ENCODE peak calls at places on chromosome 12, in five cellular contexts. One of them, this sample, is unnamed.

GRCh38 chr12:27627123-27627835 is 69.0 kb upstream of the REP15 start:
- DNase-seq in K562: no peak
- DNase-seq in SK-N-SH: no peak
- DNase-seq in HepG2: no peak
- DNase-seq in GM12878: no peak
- DNase-seq in this sample: peak

GRCh38 chr12:12685305-12685704 is 10.7 kb downstream of the GPR19 start:
- DNase-seq in K562: no peak
- DNase-seq in SK-N-SH: no peak
- DNase-seq in HepG2: no peak
- DNase-seq in GM12878: no peak
- DNase-seq in this sample: no peak

GRCh38 chr12:578743-579449 is 84.3 kb downstream of the NINJ2 start:
- DNase-seq in K562: no peak
- DNase-seq in GM12878: no peak
- DNase-seq in SK-N-SH: no peak
- DNase-seq in HepG2: no peak
- DNase-seq in this sample: no peak

GRCh38 chr12:132327351-132328171 is 1.8 kb downstream of the GALNT9 start:
- DNase-seq in K562: no peak
- DNase-seq in GM12878: no peak
- DNase-seq in HepG2: no peak
- DNase-seq in SK-N-SH: no peak
- DNase-seq in this sample: peak

GRCh38 chr12:6955462-6956331 is 4.5 kb downstream of the PTPN6 start:
- DNase-seq in SK-N-SH: peak
- DNase-seq in K562: no peak
- DNase-seq in HepG2: no peak
- DNase-seq in GM12878: no peak
- DNase-seq in this sample: no peak

GRCh38 chr12:34601689-34602088 is 579.4 kb downstream of the ALG10 start:
- DNase-seq in HepG2: no peak
- DNase-seq in K562: peak
- DNase-seq in SK-N-SH: peak
- DNase-seq in GM12878: no peak
- DNase-seq in this sample: no peak

GRCh38 chr12:62190921-62191746 is 69.1 kb upstream of the USP15 start:
- DNase-seq in HepG2: no peak
- DNase-seq in SK-N-SH: peak
- DNase-seq in GM12878: no peak
- DNase-seq in K562: no peak
- DNase-seq in this sample: peak

GRCh38 chr12:125032466-125033152 is 32.6 kb upstream of the AACS start:
- DNase-seq in K562: no peak
- DNase-seq in HepG2: no peak
- DNase-seq in SK-N-SH: no peak
- DNase-seq in GM12878: no peak
- DNase-seq in this sample: no peak

GRCh38 chr12:123150804-123151678 is at the start of gene PITPNM2:
- DNase-seq in K562: peak
- DNase-seq in HepG2: no peak
- DNase-seq in SK-N-SH: peak
- DNase-seq in GM12878: no peak
- DNase-seq in this sample: peak

GRCh38 chr12:21766403-21766802 is 8.1 kb downstream of the KCNJ8 start:
- DNase-seq in GM12878: no peak
- DNase-seq in SK-N-SH: no peak
- DNase-seq in HepG2: no peak
- DNase-seq in K562: no peak
- DNase-seq in this sample: no peak

GRCh38 chr12:57603758-57604453 is 718 bp upstream of the DTX3 start:
- DNase-seq in SK-N-SH: no peak
- DNase-seq in K562: no peak
- DNase-seq in GM12878: no peak
- DNase-seq in HepG2: no peak
- DNase-seq in this sample: peak

GRCh38 chr12:53958128-53958527 is 3.4 kb downstream of the HOXC12 start:
- DNase-seq in GM12878: no peak
- DNase-seq in SK-N-SH: no peak
- DNase-seq in HepG2: no peak
- DNase-seq in K562: no peak
- DNase-seq in this sample: no peak

GRCh38 chr12:116138781-116139180 is 138.7 kb downstream of the MED13L start:
- DNase-seq in K562: no peak
- DNase-seq in HepG2: no peak
- DNase-seq in SK-N-SH: no peak
- DNase-seq in GM12878: no peak
- DNase-seq in this sample: no peak

GRCh38 chr12:34606749-34607519 is 584.6 kb downstream of the ALG10 start:
- DNase-seq in HepG2: no peak
- DNase-seq in SK-N-SH: peak
- DNase-seq in K562: no peak
- DNase-seq in GM12878: no peak
- DNase-seq in this sample: no peak

GRCh38 chr12:50059440-50060119 is 2.2 kb downstream of the ASIC1 start:
- DNase-seq in SK-N-SH: no peak
- DNase-seq in K562: no peak
- DNase-seq in GM12878: no peak
- DNase-seq in HepG2: no peak
- DNase-seq in this sample: peak

GRCh38 chr12:54166543-54167499 is 22.0 kb downstream of the SMUG1 start:
- DNase-seq in GM12878: no peak
- DNase-seq in HepG2: no peak
- DNase-seq in SK-N-SH: peak
- DNase-seq in K562: no peak
- DNase-seq in this sample: no peak

GRCh38 chr12:76738824-76739579 is 24.9 kb upstream of the ZDHHC17 start:
- DNase-seq in GM12878: no peak
- DNase-seq in K562: no peak
- DNase-seq in HepG2: peak
- DNase-seq in SK-N-SH: no peak
- DNase-seq in this sample: no peak

GRCh38 chr12:47245623-47246022 is 165.9 kb upstream of the AMIGO2 start:
- DNase-seq in GM12878: no peak
- DNase-seq in K562: no peak
- DNase-seq in HepG2: no peak
- DNase-seq in SK-N-SH: no peak
- DNase-seq in this sample: no peak

GRCh38 chr12:66467932-66468331 is 165.6 kb downstream of the HELB start:
- DNase-seq in SK-N-SH: peak
- DNase-seq in K562: peak
- DNase-seq in GM12878: no peak
- DNase-seq in HepG2: no peak
- DNase-seq in this sample: peak

GRCh38 chr12:6375269-6376078 is at the start of gene SCNN1A:
- DNase-seq in GM12878: no peak
- DNase-seq in K562: no peak
- DNase-seq in HepG2: no peak
- DNase-seq in SK-N-SH: no peak
- DNase-seq in this sample: no peak

GRCh38 chr12:71763682-71764379 is 9.2 kb downstream of the RAB21 start:
- DNase-seq in HepG2: no peak
- DNase-seq in K562: no peak
- DNase-seq in SK-N-SH: no peak
- DNase-seq in GM12878: no peak
- DNase-seq in this sample: no peak

GRCh38 chr12:121534495-121535148 is 46.2 kb downstream of the KDM2B start:
- DNase-seq in HepG2: no peak
- DNase-seq in K562: no peak
- DNase-seq in SK-N-SH: no peak
- DNase-seq in GM12878: no peak
- DNase-seq in this sample: no peak

GRCh38 chr12:106446429-106447092 is 89.0 kb downstream of the POLR3B start:
- DNase-seq in SK-N-SH: no peak
- DNase-seq in K562: no peak
- DNase-seq in GM12878: no peak
- DNase-seq in HepG2: no peak
- DNase-seq in this sample: no peak

GRCh38 chr12:68175566-68176033 is 16.1 kb upstream of the IFNG start:
- DNase-seq in GM12878: peak
- DNase-seq in SK-N-SH: no peak
- DNase-seq in K562: no peak
- DNase-seq in HepG2: no peak
- DNase-seq in this sample: no peak

GRCh38 chr12:41683513-41683912 is 461.2 kb downstream of the GXYLT1 start:
- DNase-seq in K562: no peak
- DNase-seq in HepG2: no peak
- DNase-seq in GM12878: no peak
- DNase-seq in SK-N-SH: no peak
- DNase-seq in this sample: no peak

GRCh38 chr12:41683023-41683422 is 461.7 kb downstream of the GXYLT1 start:
- DNase-seq in SK-N-SH: no peak
- DNase-seq in HepG2: no peak
- DNase-seq in GM12878: no peak
- DNase-seq in K562: no peak
- DNase-seq in this sample: no peak

GRCh38 chr12:41684997-41685396 is 459.7 kb downstream of the GXYLT1 start:
- DNase-seq in GM12878: no peak
- DNase-seq in K562: no peak
- DNase-seq in HepG2: no peak
- DNase-seq in SK-N-SH: no peak
- DNase-seq in this sample: no peak

GRCh38 chr12:41680155-41680554 is 464.5 kb downstream of the GXYLT1 start:
- DNase-seq in HepG2: no peak
- DNase-seq in GM12878: no peak
- DNase-seq in SK-N-SH: peak
- DNase-seq in K562: no peak
- DNase-seq in this sample: no peak

DNA sequence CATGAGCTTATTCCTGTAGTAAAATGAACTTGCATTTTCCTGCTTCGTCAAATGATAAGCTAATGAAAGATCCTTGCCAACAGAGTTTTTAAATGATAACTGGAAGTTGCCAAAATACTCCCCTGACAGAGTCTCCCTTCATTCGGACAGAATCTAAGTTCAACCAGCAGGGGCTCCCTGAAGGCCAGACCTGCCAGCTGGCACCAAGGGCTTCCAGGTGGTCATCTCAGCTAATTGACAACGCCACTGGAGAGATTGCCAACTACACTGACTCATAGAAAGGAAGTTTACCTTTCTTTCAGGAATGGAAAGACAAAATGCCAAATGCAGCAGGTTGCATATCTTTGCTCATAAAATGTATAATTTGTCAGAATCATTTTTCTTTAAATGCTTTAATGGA is 462.8 kb downstream of the GXYLT1 start:
- DNase-seq in SK-N-SH: no peak
- DNase-seq in HepG2: no peak
- DNase-seq in GM12878: no peak
- DNase-seq in K562: no peak
- DNase-seq in this sample: no peak
- TF ChIP-seq MXI1 in SK-N-SH: no peak
- TF ChIP-seq MXI1 in HepG2: no peak
- TF ChIP-seq MXI1 in GM12878: no peak
- TF ChIP-seq MXI1 in K562: no peak
- TF ChIP-seq MXI1 in this sample: no peak

GRCh38 chr12:8045952-8046944 is 13.7 kb downstream of the FOXJ2 start:
- DNase-seq in SK-N-SH: peak
- DNase-seq in HepG2: peak
- DNase-seq in K562: peak
- DNase-seq in GM12878: no peak
- DNase-seq in this sample: peak
- TF ChIP-seq MXI1 in SK-N-SH: no peak
- TF ChIP-seq MXI1 in HepG2: no peak
- TF ChIP-seq MXI1 in K562: no peak
- TF ChIP-seq MXI1 in GM12878: no peak
- TF ChIP-seq MXI1 in this sample: no peak

GRCh38 chr12:110754101-110754793 is 11.6 kb upstream of the PPP1CC start:
- DNase-seq in SK-N-SH: no peak
- DNase-seq in GM12878: no peak
- DNase-seq in K562: no peak
- DNase-seq in HepG2: no peak
- DNase-seq in this sample: no peak
- TF ChIP-seq MXI1 in SK-N-SH: no peak
- TF ChIP-seq MXI1 in GM12878: no peak
- TF ChIP-seq MXI1 in K562: no peak
- TF ChIP-seq MXI1 in HepG2: no peak
- TF ChIP-seq MXI1 in this sample: no peak

GRCh38 chr12:120495189-120495722 is 657 bp upstream of the DYNLL1 start:
- DNase-seq in K562: peak
- DNase-seq in GM12878: no peak
- DNase-seq in HepG2: no peak
- DNase-seq in SK-N-SH: peak
- DNase-seq in this sample: no peak
- TF ChIP-seq MXI1 in K562: no peak
- TF ChIP-seq MXI1 in GM12878: no peak
- TF ChIP-seq MXI1 in HepG2: no peak
- TF ChIP-seq MXI1 in SK-N-SH: no peak
- TF ChIP-seq MXI1 in this sample: no peak

DNA sequence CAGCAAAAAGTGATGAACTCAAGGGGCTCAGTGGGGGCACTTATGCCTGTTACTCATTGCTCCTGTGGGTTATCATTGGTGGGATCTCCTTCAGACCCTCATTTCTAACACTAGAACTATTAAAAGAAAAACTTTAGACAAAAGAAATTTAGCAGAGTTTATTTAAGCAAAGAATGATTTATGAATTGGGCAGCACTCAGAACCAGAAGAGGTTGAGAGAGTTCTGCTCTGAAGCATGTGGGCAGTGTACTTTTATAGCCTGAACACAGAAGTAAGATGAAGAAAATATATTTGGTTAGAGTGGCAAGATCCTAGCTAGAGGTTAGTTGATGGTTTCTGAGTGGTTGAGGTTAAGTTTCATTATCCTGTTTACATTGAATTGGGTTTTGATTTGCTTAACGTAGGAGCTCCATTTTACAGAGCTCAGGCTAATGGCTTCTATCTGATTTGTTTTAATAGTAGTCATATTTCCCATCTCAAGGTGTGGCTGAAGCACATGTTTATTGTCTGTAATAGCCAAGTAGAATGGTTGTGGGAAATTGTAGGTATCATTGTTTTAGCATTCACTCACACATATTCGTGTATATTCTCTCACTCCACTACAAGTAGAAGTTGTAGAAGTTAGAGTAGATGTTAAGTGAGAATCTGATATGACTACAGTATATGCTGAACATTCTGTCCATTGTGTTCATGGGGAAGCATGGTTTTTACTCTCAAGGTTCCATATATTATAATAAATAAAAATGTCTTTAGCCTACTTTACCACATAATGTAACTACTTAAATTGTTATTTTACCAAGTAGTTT is 27.6 kb downstream of the LEMD3 start:
- DNase-seq in SK-N-SH: no peak
- DNase-seq in GM12878: no peak
- DNase-seq in HepG2: no peak
- DNase-seq in K562: no peak
- DNase-seq in this sample: no peak
- TF ChIP-seq MXI1 in SK-N-SH: no peak
- TF ChIP-seq MXI1 in GM12878: no peak
- TF ChIP-seq MXI1 in HepG2: no peak
- TF ChIP-seq MXI1 in K562: no peak
- TF ChIP-seq MXI1 in this sample: no peak

GRCh38 chr12:46160081-46160980 is 108.5 kb downstream of the SLC38A1 start:
- DNase-seq in HepG2: no peak
- DNase-seq in SK-N-SH: peak
- DNase-seq in K562: no peak
- DNase-seq in GM12878: no peak
- DNase-seq in this sample: peak
- TF ChIP-seq MXI1 in HepG2: no peak
- TF ChIP-seq MXI1 in SK-N-SH: peak
- TF ChIP-seq MXI1 in K562: no peak
- TF ChIP-seq MXI1 in GM12878: no peak
- TF ChIP-seq MXI1 in this sample: no peak

GRCh38 chr12:18313316-18313715 is 52.0 kb downstream of the PIK3C2G start:
- DNase-seq in SK-N-SH: no peak
- DNase-seq in HepG2: no peak
- DNase-seq in K562: no peak
- DNase-seq in GM12878: no peak
- DNase-seq in this sample: no peak
- TF ChIP-seq MXI1 in SK-N-SH: no peak
- TF ChIP-seq MXI1 in HepG2: no peak
- TF ChIP-seq MXI1 in K562: no peak
- TF ChIP-seq MXI1 in GM12878: no peak
- TF ChIP-seq MXI1 in this sample: no peak